ENCODE peak calls at places on chromosomes 2 and 18, in ten cellular contexts. O is choroid plexus epithelial cell, U is OCI-LY7, Y is pancreas, C is coronary artery, Q is K562, V is fibroblast of the aortic adventitia, I is mammary epithelial cell, M is A549, K is endothelial cell. N is an unnamed sample.

GRCh38 chr18:33596178-33596854 is 18.3 kb downstream of the ASXL3 start:
- DNase-seq in V (peak; percentile 67), I (peak; percentile 53), Q (no peak), O (peak; percentile 52), K (no peak), Y (no peak), C (no peak), M (no peak), U (no peak), N (no peak)

GRCh38 chr2:223117533-223117932 is 65.5 kb downstream of the KCNE4 start:
- DNase-seq in Q (no peak), M (no peak), V (no peak), O (no peak), I (no peak), K (no peak), U (no peak), Y (no peak), C (no peak), N (no peak)

GRCh38 chr2:209642146-209642815 is 129.4 kb upstream of the UNC80 start:
- DNase-seq in Q (no peak), Y (no peak), V (peak; percentile 30), C (no peak), I (peak; percentile 64), K (no peak), U (no peak), M (no peak), O (peak; percentile 37), N (no peak)

GRCh38 chr2:12504443-12504842 is 212.3 kb upstream of the TRIB2 start:
- DNase-seq in K (no peak), I (peak; percentile 36), U (no peak), Y (no peak), C (no peak), O (peak; percentile 62), V (no peak), M (no peak), Q (no peak), N (no peak)

GRCh38 chr2:22143840-22144239 is 1020.1 kb downstream of the TDRD15 start:
- DNase-seq in Q (no peak), U (no peak), M (no peak), C (no peak), I (no peak), V (no peak), O (no peak), Y (no peak), K (no peak), N (no peak)

GRCh38 chr2:3517948-3518495 is 1.3 kb downstream of the ADI1 start:
- DNase-seq in O (no peak), Q (no peak), Y (no peak), C (no peak), K (no peak), U (no peak), I (no peak), V (no peak), M (no peak), N (no peak)

GRCh38 chr18:9683418-9684396 is 24.4 kb upstream of the RAB31 start:
- DNase-seq in Y (peak; percentile 28), C (no peak), M (peak; percentile 83), O (peak; percentile 90), I (peak; percentile 50), K (peak; percentile 21), Q (no peak), U (no peak), V (peak; percentile 86), N (no peak)

GRCh38 chr18:38032516-38032915 is 466.9 kb upstream of the CELF4 start:
- DNase-seq in K (no peak), U (no peak), Y (no peak), O (no peak), I (no peak), M (no peak), C (no peak), V (no peak), Q (no peak), N (no peak)

GRCh38 chr18:35141077-35141476 is 99.8 kb upstream of the ZNF397 start:
- DNase-seq in C (no peak), V (no peak), Y (no peak), Q (no peak), U (peak; percentile 40), M (no peak), O (no peak), K (no peak), I (no peak), N (no peak)

GRCh38 chr18:35142270-35142605 is 98.6 kb upstream of the ZNF397 start:
- DNase-seq in V (no peak), Q (no peak), C (no peak), U (no peak), K (no peak), M (no peak), O (no peak), I (no peak), Y (no peak), N (no peak)

GRCh38 chr18:35141567-35142269 is 99.1 kb upstream of the ZNF397 start:
- DNase-seq in C (no peak), O (no peak), I (no peak), U (peak; percentile 54), M (no peak), Y (no peak), Q (no peak), K (no peak), V (no peak), N (no peak)

GRCh38 chr18:35144628-35145027 is 96.2 kb upstream of the ZNF397 start:
- DNase-seq in O (no peak), M (no peak), V (no peak), I (no peak), Y (no peak), C (no peak), U (no peak), K (no peak), Q (no peak), N (no peak)

DNA sequence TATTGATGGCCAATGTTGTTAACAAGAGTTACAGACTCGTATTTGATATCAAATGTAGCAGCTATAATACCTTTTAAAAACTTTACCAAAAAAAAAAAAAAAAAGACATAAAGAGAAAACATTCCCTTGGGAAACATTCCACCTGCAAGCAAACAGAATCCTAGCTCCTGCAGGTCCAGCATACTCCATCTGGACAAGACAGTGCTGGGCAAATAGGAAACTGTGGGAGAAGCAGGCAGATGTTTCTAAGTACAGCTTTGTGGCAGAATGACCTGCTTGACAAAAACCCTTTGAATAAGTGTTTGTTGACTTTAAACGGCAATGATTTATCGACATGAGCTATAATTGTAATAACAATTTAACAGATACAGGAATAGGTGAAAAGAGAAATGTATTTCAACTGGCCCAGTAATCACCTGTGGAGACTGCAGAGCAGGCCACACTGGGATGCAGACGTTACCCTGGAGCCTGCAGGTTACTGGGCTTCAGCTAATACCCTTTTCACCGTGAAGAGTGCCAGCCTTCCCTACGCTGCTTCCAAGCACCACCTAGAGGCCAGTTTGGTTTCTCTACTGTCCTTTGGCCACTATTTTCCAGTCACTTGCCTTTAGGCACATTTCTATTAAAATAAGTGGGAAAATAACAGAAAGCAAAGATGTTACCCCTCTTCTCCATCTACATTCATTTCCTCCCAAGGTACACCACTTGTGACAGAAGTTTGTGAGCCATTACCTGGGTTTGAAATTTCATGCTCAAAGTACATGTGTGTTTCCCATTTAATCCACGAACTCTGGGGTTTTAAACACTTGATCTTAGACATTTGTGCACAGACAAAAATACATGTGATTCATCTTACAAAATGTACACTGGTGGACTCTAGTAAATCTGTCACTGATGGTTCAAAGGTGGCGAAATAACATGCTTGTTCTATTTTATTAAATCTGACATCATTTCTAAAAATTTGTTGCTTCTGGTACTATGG is 96.9 kb upstream of the ZNF397 start:
- DNase-seq in V (peak; percentile 74), K (peak; percentile 55), Y (peak; percentile 68), Q (peak; percentile 28), C (no peak), U (peak; percentile 48), M (peak; percentile 56), I (peak; percentile 27), O (peak; percentile 78), N (no peak)
- TF ChIP-seq CTCF in V (peak; percentile 88), K (peak; percentile 35), Y (peak; percentile 58), Q (peak; percentile 89), C (peak; percentile 76), U (peak; percentile 71), M (peak; percentile 67), I (peak; percentile 64), O (peak; percentile 94), N (peak; percentile 90)

GRCh38 chr18:58254873-58255511 is 211.0 kb downstream of the NEDD4L start:
- DNase-seq in C (no peak), I (no peak), Y (peak; percentile 72), U (no peak), M (no peak), V (no peak), K (no peak), O (peak; percentile 40), Q (no peak), N (no peak)

GRCh38 chr18:58253318-58253717 is 209.3 kb downstream of the NEDD4L start:
- DNase-seq in C (no peak), I (no peak), K (no peak), Q (no peak), U (no peak), O (no peak), Y (no peak), V (no peak), M (no peak), N (no peak)

GRCh38 chr18:58255701-58256311 is 211.8 kb downstream of the NEDD4L start:
- DNase-seq in V (no peak), U (no peak), O (no peak), K (no peak), M (no peak), C (no peak), Q (no peak), I (no peak), Y (peak; percentile 16), N (no peak)

GRCh38 chr18:58252166-58252565 is 208.1 kb downstream of the NEDD4L start:
- DNase-seq in V (no peak), O (peak; percentile 14), Y (no peak), U (no peak), K (no peak), Q (no peak), I (no peak), C (no peak), M (no peak), N (no peak)

GRCh38 chr18:58253871-58254270 is 209.8 kb downstream of the NEDD4L start:
- DNase-seq in I (no peak), Q (no peak), V (no peak), O (no peak), M (no peak), C (no peak), U (no peak), Y (no peak), K (no peak), N (no peak)
- TF ChIP-seq CTCF in I (no peak), Q (no peak), V (no peak), O (no peak), M (no peak), C (no peak), U (no peak), Y (no peak), K (no peak), N (no peak)

GRCh38 chr2:121904656-121905055 is 149.2 kb downstream of the TSN start:
- DNase-seq in I (no peak), O (no peak), Y (no peak), Q (no peak), V (no peak), C (no peak), K (no peak), M (no peak), U (no peak), N (no peak)

GRCh38 chr2:121900391-121900790 is 144.9 kb downstream of the TSN start:
- DNase-seq in M (no peak), O (no peak), K (no peak), V (no peak), I (no peak), U (no peak), C (no peak), Y (no peak), Q (no peak), N (no peak)

GRCh38 chr2:121902616-121903015 is 147.2 kb downstream of the TSN start:
- DNase-seq in U (no peak), C (no peak), M (no peak), V (no peak), I (no peak), Y (no peak), K (no peak), Q (peak; percentile 45), O (no peak), N (no peak)

GRCh38 chr2:121903037-121903689 is 147.7 kb downstream of the TSN start:
- DNase-seq in I (no peak), Q (no peak), U (no peak), V (no peak), O (no peak), C (no peak), K (no peak), Y (no peak), M (no peak), N (no peak)

DNA sequence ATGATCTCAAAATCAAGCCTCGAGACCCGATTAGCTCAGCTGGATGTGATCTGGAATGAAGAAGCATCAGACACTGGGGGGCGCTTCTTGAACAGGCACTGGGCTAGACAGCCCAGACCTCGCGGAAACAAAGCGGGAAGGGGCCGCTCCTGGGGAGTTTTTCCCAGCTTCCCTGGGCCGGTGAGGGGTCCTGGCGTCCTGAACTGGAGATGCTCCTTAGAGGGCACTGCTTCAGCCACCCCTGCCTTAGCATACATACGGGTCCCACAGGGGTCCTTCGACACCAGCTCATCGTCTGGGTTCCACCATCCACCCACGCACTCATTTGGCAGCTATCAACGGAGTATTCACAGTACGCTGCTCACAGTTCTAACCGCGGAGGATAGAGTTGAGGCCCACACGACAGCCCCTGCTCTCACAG is 146.7 kb downstream of the TSN start:
- DNase-seq in O (no peak), Q (peak; percentile 72), Y (no peak), V (no peak), K (no peak), I (no peak), C (no peak), M (no peak), U (no peak), N (no peak)
- TF ChIP-seq CTCF in O (no peak), Q (peak; percentile 46), Y (no peak), V (no peak), K (no peak), I (no peak), C (no peak), M (no peak), U (peak; percentile 39), N (no peak)

GRCh38 chr18:48667276-48668254 is 128.7 kb downstream of the CTIF start:
- DNase-seq in I (peak; percentile 11), M (peak; percentile 16), K (no peak), C (no peak), O (peak; percentile 38), U (peak; percentile 27), Y (no peak), Q (no peak), V (no peak), N (no peak)
- TF ChIP-seq CTCF in I (peak; percentile 14), M (peak; percentile 10), K (peak; percentile 17), C (no peak), O (peak; percentile 58), U (peak; percentile 31), Y (no peak), Q (peak; percentile 28), V (peak; percentile 33), N (peak; percentile 48)